ENCODE peak calls at places on chromosomes 3 and 15, in six cellular contexts. Q, Y, J, L, R and D are unnamed samples.

GRCh38 chr3:171134170-171134569 is 107.7 kb upstream of the SLC2A2 start:
- DNase-seq in Q (no peak), Y (no peak), L (no peak), J (no peak), R (no peak), D (no peak)

GRCh38 chr3:63967675-63968611 is 55.4 kb downstream of the PSMD6 start:
- DNase-seq in J (peak; percentile 38), Q (no peak), R (no peak), Y (peak; percentile 89), L (peak; percentile 12), D (no peak)

GRCh38 chr3:24519368-24520100 is 24.9 kb upstream of the THRB start:
- DNase-seq in L (no peak), Q (no peak), R (no peak), J (no peak), Y (no peak), D (no peak)

GRCh38 chr15:40258544-40258943 is 19.7 kb downstream of the PAK6 start:
- DNase-seq in R (no peak), J (no peak), Q (no peak), Y (no peak), L (no peak), D (no peak)

GRCh38 chr3:16715281-16715680 is 110.1 kb upstream of the DAZL start:
- DNase-seq in J (no peak), Y (no peak), R (no peak), Q (no peak), L (no peak), D (no peak)

GRCh38 chr3:63808633-63809032 is 10.5 kb upstream of the C3orf49 start:
- DNase-seq in Y (no peak), Q (no peak), L (no peak), R (no peak), J (no peak), D (no peak)

GRCh38 chr3:32568953-32569352 is 1.7 kb downstream of the DYNC1LI1 start:
- DNase-seq in J (no peak), Q (no peak), Y (no peak), L (no peak), R (no peak), D (no peak)

GRCh38 chr3:8503871-8504610 is 2.4 kb downstream of the LMCD1 start:
- DNase-seq in Q (no peak), R (no peak), Y (no peak), L (no peak), J (no peak), D (no peak)

GRCh38 chr3:101829066-101829830 is 20.1 kb upstream of the NFKBIZ start:
- DNase-seq in L (no peak), J (no peak), Q (no peak), R (no peak), Y (no peak), D (no peak)

GRCh38 chr3:69879051-69879450 is 120.5 kb upstream of the SAMMSON start:
- DNase-seq in L (no peak), J (no peak), R (no peak), Y (no peak), Q (no peak), D (no peak)

GRCh38 chr3:43389388-43390254 is 103.3 kb downstream of the SNRK start:
- DNase-seq in J (peak; percentile 53), R (no peak), L (no peak), Y (no peak), Q (no peak), D (no peak)

GRCh38 chr3:69855436-69856162 is 116.3 kb downstream of the MITF start:
- DNase-seq in R (no peak), L (peak; percentile 12), Q (no peak), J (no peak), Y (no peak), D (no peak)

GRCh38 chr3:126421573-126422119 is 26.9 kb downstream of the CFAP100 start:
- DNase-seq in R (no peak), Y (no peak), L (no peak), Q (no peak), J (no peak), D (no peak)

GRCh38 chr3:37689645-37690356 is 171.9 kb upstream of the CTDSPL start:
- DNase-seq in J (no peak), L (no peak), Y (no peak), Q (no peak), R (no peak), D (no peak)

GRCh38 chr3:4814302-4814903 is 164.8 kb upstream of the BHLHE40 start:
- DNase-seq in Q (no peak), Y (no peak), R (no peak), J (no peak), L (no peak), D (no peak)

GRCh38 chr3:197007296-197007940 is 22.2 kb downstream of the MELTF start:
- DNase-seq in J (no peak), L (no peak), R (no peak), Y (no peak), Q (no peak), D (no peak)

GRCh38 chr3:131053021-131053420 is 26.3 kb downstream of the NEK11 start:
- DNase-seq in J (no peak), Y (no peak), Q (no peak), L (no peak), R (no peak), D (no peak)

GRCh38 chr3:152969557-152970300 is 134.8 kb downstream of the P2RY1 start:
- DNase-seq in L (no peak), Y (no peak), Q (no peak), J (no peak), R (no peak), D (peak; percentile 72)

GRCh38 chr15:41789662-41790061 is 15.4 kb downstream of the MAPKBP1 start:
- DNase-seq in R (no peak), Y (no peak), Q (no peak), L (no peak), J (no peak), D (no peak)

GRCh38 chr3:15097889-15098288 is 1.1 kb downstream of the RBSN start:
- DNase-seq in R (no peak), Y (no peak), L (no peak), Q (no peak), J (no peak), D (no peak)

GRCh38 chr3:131708216-131708615 is 205.4 kb upstream of the MRPL3 start:
- DNase-seq in L (no peak), R (no peak), Q (no peak), Y (no peak), J (no peak), D (no peak)

GRCh38 chr3:126438746-126439145 is 36.9 kb downstream of the ZXDC start:
- DNase-seq in L (no peak), Y (no peak), J (no peak), Q (no peak), R (no peak), D (no peak)

GRCh38 chr3:69696365-69696764 is 42.9 kb upstream of the MITF start:
- DNase-seq in L (no peak), J (no peak), Y (no peak), R (no peak), Q (no peak), D (no peak)

GRCh38 chr15:47182818-47183217 is 534.5 kb upstream of the SEMA6D start:
- DNase-seq in Y (no peak), L (no peak), Q (no peak), R (no peak), J (no peak), D (no peak)

GRCh38 chr3:112302061-112302830 is 8.2 kb upstream of the SLC9C1 start:
- DNase-seq in R (no peak), Y (no peak), L (no peak), Q (no peak), J (no peak), D (no peak)

GRCh38 chr15:37098468-37099320 is 1.7 kb downstream of the MEIS2 start:
- DNase-seq in R (peak; percentile 47), Y (peak; percentile 12), L (no peak), J (no peak), Q (no peak), D (no peak)